ENCODE peak calls at places on chromosome 20, in eight cellular contexts. E is aorta; F is NCI-H774; O is AG09319; W is hippocampal formation; N is stimulated activated CD8-positive, alpha-beta memory T cell treated with anti-CD3 and anti-CD28 coated beads, Interleukin-12 subunit alpha, Interleukin-12 subunit beta, amount 100 ng/mL, for 1 hour; H is progenitor cell of endocrine pancreas; L is stimulated activated CD4-positive, alpha-beta T cell treated with anti-CD3 and anti-CD28 coated beads, Interleukin-12 subunit alpha, Interleukin-12 subunit beta, amount 100 ng/mL, for 48 hours. C is an unnamed sample.

GRCh38 chr20:50273601-50274491 is 83.2 kb downstream of the CEBPB start:
- DNase-seq in H (no peak), F (no peak), N (no peak), L (no peak), W (peak), O (no peak), E (no peak), C (no peak)

GRCh38 chr20:49813305-49813974 is 812 bp downstream of the SLC9A8 start:
- DNase-seq in N (no peak), W (no peak), L (no peak), H (no peak), E (no peak), F (no peak), O (no peak), C (no peak)

GRCh38 chr20:57481281-57481711 is 43.6 kb downstream of the CTCFL start:
- DNase-seq in F (no peak), L (no peak), N (no peak), O (no peak), W (no peak), E (no peak), H (no peak), C (no peak)

GRCh38 chr20:42391807-42392206 is 773.6 kb upstream of the CHD6 start:
- DNase-seq in L (no peak), N (no peak), F (no peak), H (no peak), E (no peak), O (no peak), W (no peak), C (no peak)

GRCh38 chr20:62899633-62900051 is 26.7 kb downstream of the DIDO1 start:
- DNase-seq in H (no peak), E (peak), O (no peak), F (no peak), W (no peak), N (no peak), L (no peak), C (no peak)

GRCh38 chr20:19274412-19275015 is 62.1 kb downstream of the SLC24A3 start:
- DNase-seq in H (no peak), L (no peak), W (no peak), F (no peak), E (no peak), N (no peak), O (no peak), C (peak)

GRCh38 chr20:20201639-20202038 is 149.3 kb downstream of the CFAP61 start:
- DNase-seq in F (no peak), W (no peak), N (no peak), L (no peak), H (no peak), O (no peak), E (no peak), C (no peak)

GRCh38 chr20:60857708-60858107 is 394.4 kb upstream of the CDH4 start:
- DNase-seq in O (no peak), N (no peak), F (no peak), L (no peak), H (no peak), E (no peak), W (no peak), C (no peak)

GRCh38 chr20:32192698-32193097 is 14.8 kb downstream of the PLAGL2 start:
- DNase-seq in O (no peak), F (no peak), E (no peak), W (no peak), N (no peak), H (no peak), L (no peak), C (no peak)

GRCh38 chr20:4050581-4050980 is 35.2 kb upstream of the RNF24 start:
- DNase-seq in N (no peak), H (no peak), W (no peak), F (no peak), E (no peak), L (no peak), O (no peak), C (no peak)

GRCh38 chr20:24969203-24970029 is 20.3 kb downstream of the CST7 start:
- DNase-seq in L (no peak), O (no peak), E (no peak), H (no peak), W (no peak), F (no peak), N (no peak), C (no peak)

GRCh38 chr20:32036252-32036651 is 15.8 kb upstream of the HCK start:
- DNase-seq in W (no peak), H (no peak), F (no peak), E (no peak), L (no peak), O (no peak), N (no peak), C (no peak)

GRCh38 chr20:55252525-55252924 is 752.8 kb downstream of the CBLN4 start:
- DNase-seq in H (no peak), N (no peak), L (no peak), O (no peak), E (no peak), W (no peak), F (no peak), C (no peak)

GRCh38 chr20:22453244-22454080 is 130.9 kb downstream of the FOXA2 start:
- DNase-seq in L (no peak), O (no peak), N (no peak), E (no peak), H (no peak), F (peak), W (no peak), C (peak)

GRCh38 chr20:50285376-50286173 is 94.9 kb downstream of the CEBPB start:
- DNase-seq in O (no peak), L (peak), H (no peak), N (no peak), E (no peak), F (no peak), W (no peak), C (no peak)

GRCh38 chr20:23078351-23078993 is 7.7 kb downstream of the CD93 start:
- DNase-seq in E (no peak), O (peak), L (no peak), W (no peak), F (no peak), H (no peak), N (no peak), C (no peak)

GRCh38 chr20:58870293-58871014 is 17.9 kb downstream of the GNAS start:
- DNase-seq in L (peak), E (peak), W (peak), H (peak), N (peak), F (peak), O (no peak), C (no peak)

GRCh38 chr20:25058051-25058796 is at the start of gene ACSS1:
- DNase-seq in E (peak), W (peak), F (peak), H (no peak), O (no peak), L (peak), N (peak), C (no peak)

C was measured in NCI-H510A.